ENCODE peak calls at places on chromosomes 13 and 19, in four cellular contexts. One of them, this sample, is unnamed.

GRCh38 chr19:35013047-35013819 is 13.1 kb downstream of the GRAMD1A start:
- DNase-seq in HepG2: peak
- DNase-seq in K562: peak
- DNase-seq in WTC11: peak
- DNase-seq in this sample: peak

GRCh38 chr13:28984825-28985224 is 164.7 kb downstream of the MTUS2 start:
- DNase-seq in K562: no peak
- DNase-seq in WTC11: no peak
- DNase-seq in HepG2: no peak
- DNase-seq in this sample: no peak

GRCh38 chr19:934865-935422 is 9.1 kb downstream of the ARID3A start:
- DNase-seq in WTC11: no peak
- DNase-seq in K562: no peak
- DNase-seq in HepG2: peak
- DNase-seq in this sample: peak

GRCh38 chr19:17749912-17750317 is 1.4 kb upstream of the FCHO1 start:
- DNase-seq in HepG2: no peak
- DNase-seq in WTC11: no peak
- DNase-seq in K562: peak
- DNase-seq in this sample: peak

GRCh38 chr13:60700994-60701393 is 304.0 kb downstream of the TDRD3 start:
- DNase-seq in WTC11: no peak
- DNase-seq in K562: no peak
- DNase-seq in HepG2: no peak
- DNase-seq in this sample: no peak

GRCh38 chr13:41122838-41123237 is 9.8 kb downstream of the KBTBD6 start:
- DNase-seq in HepG2: no peak
- DNase-seq in WTC11: no peak
- DNase-seq in K562: no peak
- DNase-seq in this sample: no peak

GRCh38 chr19:40424637-40425449 is 949 bp downstream of the SERTAD1 start:
- DNase-seq in K562: peak
- DNase-seq in WTC11: no peak
- DNase-seq in HepG2: no peak
- DNase-seq in this sample: no peak

GRCh38 chr13:110416131-110416584 is 109.1 kb downstream of the COL4A2 start:
- DNase-seq in HepG2: no peak
- DNase-seq in K562: no peak
- DNase-seq in WTC11: no peak
- DNase-seq in this sample: no peak

GRCh38 chr19:35000647-35001501 is 751 bp downstream of the GRAMD1A start:
- DNase-seq in HepG2: peak
- DNase-seq in WTC11: peak
- DNase-seq in K562: peak
- DNase-seq in this sample: peak

GRCh38 chr19:33400856-33401682 is 27.6 kb downstream of the CEBPG start:
- DNase-seq in K562: no peak
- DNase-seq in HepG2: peak
- DNase-seq in WTC11: no peak
- DNase-seq in this sample: no peak

GRCh38 chr13:33518442-33518841 is 232.9 kb upstream of the STARD13 start:
- DNase-seq in WTC11: no peak
- DNase-seq in K562: no peak
- DNase-seq in HepG2: no peak
- DNase-seq in this sample: no peak

GRCh38 chr13:44629465-44630183 is 53.5 kb upstream of the TSC22D1 start:
- DNase-seq in K562: no peak
- DNase-seq in HepG2: no peak
- DNase-seq in WTC11: no peak
- DNase-seq in this sample: no peak

GRCh38 chr13:30829788-30830637 is 76.1 kb upstream of the MEDAG start:
- DNase-seq in K562: no peak
- DNase-seq in HepG2: peak
- DNase-seq in WTC11: no peak
- DNase-seq in this sample: no peak

GRCh38 chr13:30830638-30830965 is 75.5 kb upstream of the MEDAG start:
- DNase-seq in HepG2: no peak
- DNase-seq in K562: no peak
- DNase-seq in WTC11: no peak
- DNase-seq in this sample: no peak

GRCh38 chr13:30832845-30833332 is 73.2 kb upstream of the MEDAG start:
- DNase-seq in WTC11: peak
- DNase-seq in K562: peak
- DNase-seq in HepG2: peak
- DNase-seq in this sample: peak

GRCh38 chr13:30832377-30832776 is 73.7 kb upstream of the MEDAG start:
- DNase-seq in WTC11: no peak
- DNase-seq in K562: no peak
- DNase-seq in HepG2: no peak
- DNase-seq in this sample: no peak

DNA sequence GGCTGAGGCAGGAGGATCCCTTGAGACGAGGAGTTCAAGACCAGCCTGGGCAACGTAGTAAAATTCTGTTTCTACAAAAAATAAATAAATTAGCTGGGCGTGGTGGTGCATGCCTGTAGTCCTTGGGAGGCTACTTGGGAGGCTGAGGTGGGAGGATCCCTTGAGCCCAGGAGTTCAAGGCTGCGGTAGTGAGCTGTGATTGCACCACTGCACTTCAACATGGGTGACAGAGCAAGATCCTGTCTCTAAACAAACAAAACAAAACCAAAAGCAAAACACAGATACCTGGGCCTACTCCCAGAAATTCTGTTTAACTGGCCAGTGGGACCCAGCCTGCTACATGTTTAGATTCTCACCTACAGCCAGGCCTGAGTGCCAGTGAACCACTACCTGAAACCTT is 74.6 kb upstream of the MEDAG start:
- DNase-seq in K562: no peak
- DNase-seq in HepG2: peak
- DNase-seq in WTC11: no peak
- DNase-seq in this sample: no peak
- TF ChIP-seq NR3C1 in K562: no peak
- TF ChIP-seq NR3C1 in HepG2: no peak
- TF ChIP-seq NR3C1 in WTC11: no peak
- TF ChIP-seq NR3C1 in this sample: no peak

GRCh38 chr19:43606569-43607229 is 5.2 kb upstream of the SRRM5 start:
- DNase-seq in K562: no peak
- DNase-seq in HepG2: no peak
- DNase-seq in WTC11: no peak
- DNase-seq in this sample: no peak
- TF ChIP-seq NR3C1 in K562: no peak
- TF ChIP-seq NR3C1 in HepG2: no peak
- TF ChIP-seq NR3C1 in WTC11: no peak
- TF ChIP-seq NR3C1 in this sample: no peak

GRCh38 chr19:45670670-45671453 is 2.8 kb downstream of the GIPR start:
- DNase-seq in HepG2: peak
- DNase-seq in K562: peak
- DNase-seq in WTC11: peak
- DNase-seq in this sample: peak

GRCh38 chr19:45668342-45668871 is 386 bp downstream of the GIPR start:
- DNase-seq in WTC11: no peak
- DNase-seq in K562: no peak
- DNase-seq in HepG2: no peak
- DNase-seq in this sample: no peak

GRCh38 chr19:45663800-45664199 is 4.2 kb upstream of the GIPR start:
- DNase-seq in WTC11: no peak
- DNase-seq in K562: peak
- DNase-seq in HepG2: no peak
- DNase-seq in this sample: no peak

GRCh38 chr19:45664575-45664974 is 3.4 kb upstream of the GIPR start:
- DNase-seq in WTC11: no peak
- DNase-seq in K562: no peak
- DNase-seq in HepG2: no peak
- DNase-seq in this sample: no peak

GRCh38 chr19:45667620-45668341 is at the start of gene GIPR:
- DNase-seq in K562: peak
- DNase-seq in WTC11: peak
- DNase-seq in HepG2: peak
- DNase-seq in this sample: peak
- TF ChIP-seq NR3C1 in K562: no peak
- TF ChIP-seq NR3C1 in WTC11: no peak
- TF ChIP-seq NR3C1 in HepG2: no peak
- TF ChIP-seq NR3C1 in this sample: no peak

DNA sequence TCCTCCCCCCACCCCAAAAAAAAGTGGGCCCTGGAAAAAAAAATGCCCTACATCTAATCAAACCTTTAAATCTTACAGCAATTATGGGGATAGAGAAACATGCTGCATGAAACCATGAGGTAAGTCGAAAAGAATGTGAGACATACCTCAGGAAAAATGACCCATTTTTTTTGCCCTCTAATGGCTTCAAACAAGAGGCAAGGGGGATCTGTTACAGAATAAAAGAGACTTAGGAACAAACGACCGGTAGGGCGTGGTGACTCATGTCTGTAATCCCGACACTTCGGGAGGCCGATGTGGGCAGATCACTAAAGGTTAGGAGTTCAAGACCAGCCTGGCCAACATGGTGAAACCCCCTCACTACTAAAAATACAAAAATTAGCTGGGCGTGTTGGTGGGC is 8.4 kb downstream of the RGL3 start:
- DNase-seq in HepG2: no peak
- DNase-seq in WTC11: no peak
- DNase-seq in K562: no peak
- DNase-seq in this sample: no peak
- TF ChIP-seq NR3C1 in HepG2: no peak
- TF ChIP-seq NR3C1 in WTC11: no peak
- TF ChIP-seq NR3C1 in K562: no peak
- TF ChIP-seq NR3C1 in this sample: no peak

This sample was measured in A549.